ENCODE peak calls at places on chromosomes 3 and 15, in five cellular contexts. L, F, S, V and P are unnamed samples.

GRCh38 chr15:41798607-41799487 is 24.6 kb downstream of the MAPKBP1 start:
- DNase-seq in S (no peak), L (no peak), F (no peak), V (no peak), P (no peak)

GRCh38 chr3:69718832-69719231 is 20.4 kb upstream of the MITF start:
- DNase-seq in S (no peak), L (no peak), V (no peak), F (no peak), P (no peak)

GRCh38 chr15:51776952-51777574 is 25.7 kb downstream of the TMOD2 start:
- DNase-seq in F (peak; percentile 55), S (peak; percentile 86), V (peak; percentile 58), L (peak; percentile 37), P (peak; percentile 74)

GRCh38 chr3:172813462-172813861 is 62.9 kb downstream of the ECT2 start:
- DNase-seq in S (no peak), F (no peak), L (no peak), V (no peak), P (no peak)

GRCh38 chr3:33848624-33849347 is 50.4 kb downstream of the PDCD6IP start:
- DNase-seq in V (no peak), L (no peak), S (no peak), F (no peak), P (no peak)

GRCh38 chr15:80581976-80582375 is 113.1 kb upstream of the ABHD17C start:
- DNase-seq in F (no peak), L (no peak), V (no peak), S (no peak), P (no peak)

GRCh38 chr15:84034831-84035753 is 200.5 kb upstream of the GOLGA6L4 start:
- DNase-seq in F (no peak), S (peak; percentile 58), V (peak; percentile 7), L (no peak), P (no peak)

GRCh38 chr15:62786123-62786825 is 256.3 kb upstream of the TPM1 start:
- DNase-seq in L (no peak), F (no peak), V (no peak), S (no peak), P (no peak)

GRCh38 chr3:116815831-116816588 is 106.4 kb downstream of the TUSC7 start:
- DNase-seq in L (no peak), F (no peak), V (peak; percentile 18), S (peak; percentile 29), P (peak; percentile 28)

GRCh38 chr3:52290596-52291507 is 3.2 kb downstream of the GLYCTK start:
- DNase-seq in L (no peak), S (no peak), F (no peak), V (no peak), P (no peak)

GRCh38 chr3:184332370-184333090 is 4.9 kb upstream of the FAM131A start:
- DNase-seq in V (peak; percentile 81), F (no peak), L (no peak), S (no peak), P (no peak)

GRCh38 chr3:49867871-49868321 is 1.8 kb downstream of the CAMKV start:
- DNase-seq in V (no peak), F (no peak), L (no peak), S (peak; percentile 74), P (no peak)

GRCh38 chr15:95988574-95988887 is 342.0 kb upstream of the NR2F2 start:
- DNase-seq in F (no peak), L (no peak), V (no peak), S (peak; percentile 16), P (no peak)

GRCh38 chr3:184196536-184196935 is 10.5 kb downstream of the ABCF3 start:
- DNase-seq in S (no peak), V (no peak), F (no peak), L (no peak), P (no peak)

GRCh38 chr15:90414408-90415028 is 26.5 kb downstream of the IQGAP1 start:
- DNase-seq in F (peak; percentile 35), S (peak; percentile 37), L (no peak), V (no peak), P (no peak)

GRCh38 chr3:171811913-171812321 is 1.6 kb upstream of the PLD1 start:
- DNase-seq in S (peak; percentile 40), V (no peak), F (no peak), L (no peak), P (no peak)

GRCh38 chr15:35705885-35706590 is 160.1 kb upstream of the DPH6 start:
- DNase-seq in V (no peak), L (no peak), F (no peak), S (no peak), P (no peak)

DNA sequence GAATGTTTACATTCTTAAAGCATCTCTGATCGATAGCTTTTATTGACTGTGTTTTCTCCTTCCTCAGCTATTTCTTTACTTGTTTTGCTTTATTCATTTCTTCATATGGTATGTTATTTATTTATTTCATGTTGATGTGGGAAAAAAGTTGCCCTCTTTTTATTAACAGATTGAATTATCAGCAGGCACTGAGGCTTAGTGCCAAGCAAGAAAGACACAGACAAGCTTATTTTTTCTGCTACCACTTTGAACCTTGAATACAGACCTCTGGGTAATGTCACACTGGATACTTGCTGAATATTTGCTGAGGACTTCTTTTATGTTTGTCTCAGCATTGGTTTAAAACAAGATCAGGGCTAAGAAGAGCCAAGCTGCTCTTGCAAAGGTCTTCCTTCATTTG is 162.0 kb upstream of the CNTN6 start:
- DNase-seq in V (no peak), S (no peak), F (no peak), L (no peak), P (no peak)
- H3K9me3 ChIP-seq in V (peaks cover 6% of the 10 kb centered on the region), S (no peaks in the 10 kb centered on the region), F (no peaks in the 10 kb centered on the region), L (no peaks in the 10 kb centered on the region), P (no peaks in the 10 kb centered on the region)

GRCh38 chr3:19229086-19229485 is 80.8 kb downstream of the KCNH8 start:
- DNase-seq in L (no peak), V (no peak), S (no peak), F (no peak), P (no peak)

GRCh38 chr3:19231792-19232461 is 83.6 kb downstream of the KCNH8 start:
- DNase-seq in S (no peak), L (no peak), F (no peak), V (no peak), P (no peak)

DNA sequence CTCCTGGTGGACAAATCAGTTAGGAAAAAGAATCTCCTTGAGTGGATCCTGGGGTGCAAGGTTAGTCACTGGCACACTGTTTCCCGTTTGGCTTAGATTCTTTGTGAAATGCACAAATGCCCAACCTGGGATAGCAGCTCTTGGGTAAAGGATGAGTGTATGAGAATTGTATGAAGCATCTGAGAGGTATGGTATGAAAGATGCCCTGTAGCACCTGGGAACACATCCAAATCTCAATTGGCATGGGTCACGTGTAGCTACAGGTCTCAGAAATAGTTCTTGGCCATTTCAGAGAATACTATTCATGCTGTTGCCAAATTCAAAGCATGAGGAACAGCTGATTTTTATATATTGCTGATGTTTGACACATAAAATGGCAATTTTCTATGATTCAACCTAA is 84.3 kb downstream of the KCNH8 start:
- DNase-seq in V (no peak), S (no peak), F (no peak), L (no peak), P (no peak)
- H3K9me3 ChIP-seq in V (peaks cover 15% of the 10 kb centered on the region), S (no peaks in the 10 kb centered on the region), F (no peaks in the 10 kb centered on the region), L (no peaks in the 10 kb centered on the region), P (no peaks in the 10 kb centered on the region)

GRCh38 chr3:35276616-35277015 is 362.7 kb upstream of the ARPP21 start:
- DNase-seq in V (no peak), S (no peak), L (no peak), F (no peak), P (no peak)

DNA sequence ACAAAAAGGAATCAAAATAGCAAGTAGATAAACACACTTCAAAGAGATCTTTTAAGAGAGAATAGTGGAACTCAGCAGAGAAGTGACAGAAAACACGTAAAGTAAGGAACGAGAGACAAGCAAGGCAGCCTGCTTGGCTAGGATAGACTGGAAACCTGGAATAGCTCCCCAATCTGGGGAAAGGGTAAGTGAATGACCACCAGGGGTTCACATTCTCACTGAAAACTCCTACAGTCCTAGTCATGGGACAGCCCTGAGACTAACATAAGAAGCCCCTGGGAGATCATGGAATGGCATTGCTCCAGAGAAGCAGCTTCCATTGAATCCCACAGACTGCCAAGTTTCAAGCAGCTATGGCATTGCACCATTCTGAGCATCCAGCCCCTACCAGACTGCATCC is 363.6 kb upstream of the ARPP21 start:
- DNase-seq in F (no peak), V (no peak), S (no peak), L (no peak), P (no peak)
- H3K9me3 ChIP-seq in F (no peaks in the 10 kb centered on the region), V (peaks cover 22% of the 10 kb centered on the region), S (no peaks in the 10 kb centered on the region), L (no peaks in the 10 kb centered on the region), P (no peaks in the 10 kb centered on the region)

GRCh38 chr3:123892195-123892594 is 8.1 kb upstream of the MYLK start:
- DNase-seq in S (no peak), V (no peak), L (no peak), F (no peak), P (no peak)
- H3K9me3 ChIP-seq in S (no peaks in the 10 kb centered on the region), V (peaks cover 6% of the 10 kb centered on the region), L (no peaks in the 10 kb centered on the region), F (no peaks in the 10 kb centered on the region), P (no peaks in the 10 kb centered on the region)

GRCh38 chr15:27327467-27328045 is 356.6 kb downstream of the GABRG3 start:
- DNase-seq in V (no peak), F (no peak), S (no peak), L (no peak), P (no peak)
- H3K9me3 ChIP-seq in V (peaks cover 14% of the 10 kb centered on the region), F (no peaks in the 10 kb centered on the region), S (no peaks in the 10 kb centered on the region), L (no peaks in the 10 kb centered on the region), P (no peaks in the 10 kb centered on the region)